ENCODE peak calls at places on chromosomes 3 and 15, in seven cellular contexts. Y, D, N, I, M, Q and C are unnamed samples.

GRCh38 chr3:31968927-31969418 is 12.1 kb downstream of the OSBPL10 start:
- DNase-seq in M (peak; percentile 28), I (peak; percentile 87), Y (peak; percentile 73), Q (peak; percentile 57), N (no peak), D (no peak), C (no peak)

GRCh38 chr15:75669191-75669878 is 21.6 kb downstream of the SNX33 start:
- DNase-seq in I (no peak), Q (no peak), N (no peak), Y (no peak), D (no peak), M (no peak), C (no peak)

GRCh38 chr3:52223449-52224408 is 1.7 kb downstream of the TLR9 start:
- DNase-seq in D (no peak), N (no peak), Y (no peak), Q (no peak), M (no peak), I (no peak), C (no peak)

GRCh38 chr15:93270937-93271472 is 182.0 kb upstream of the RGMA start:
- DNase-seq in Q (no peak), M (no peak), Y (no peak), N (no peak), D (no peak), I (no peak), C (no peak)

GRCh38 chr3:9810357-9810726 is 280 bp downstream of the TTLL3 start:
- DNase-seq in N (no peak), M (no peak), I (peak; percentile 32), Q (no peak), D (no peak), Y (no peak), C (no peak)

GRCh38 chr3:112111785-112112402 is 21.2 kb downstream of the GCSAM start:
- DNase-seq in Y (peak; percentile 76), N (no peak), Q (peak; percentile 59), M (peak; percentile 74), I (peak; percentile 82), D (peak; percentile 78), C (peak; percentile 77)

GRCh38 chr3:190038050-190038631 is 82.6 kb downstream of the P3H2 start:
- DNase-seq in M (peak; percentile 54), Y (peak; percentile 80), Q (peak; percentile 47), I (peak; percentile 36), N (no peak), D (no peak), C (peak; percentile 34)

GRCh38 chr3:103991461-103992115 is 1375.1 kb upstream of the ALCAM start:
- DNase-seq in Q (peak; percentile 17), D (no peak), I (peak; percentile 4), M (peak; percentile 10), N (no peak), Y (peak; percentile 3), C (no peak)

GRCh38 chr15:74173545-74174215 is at the start of gene ISLR:
- DNase-seq in N (no peak), D (no peak), Q (no peak), M (no peak), I (peak; percentile 81), Y (no peak), C (no peak)